ENCODE peak calls at places on chromosome 6, in eight cellular contexts. V is IMR-90, O is PC-9, G is fibroblast of lung, Y is tibial artery, R is K562, H is psoas muscle, B is astrocyte. X is an unnamed sample.

GRCh38 chr6:144390202-144390601 is 105.1 kb downstream of the UTRN start:
- DNase-seq in V (no peak), O (no peak), G (no peak), Y (no peak), R (no peak), H (no peak), B (no peak), X (no peak)

GRCh38 chr6:48101277-48101676 is 9.7 kb downstream of the PTCHD4 start:
- DNase-seq in V (no peak), O (no peak), G (peak; percentile 33), Y (no peak), R (no peak), H (no peak), B (no peak), X (no peak)

GRCh38 chr6:153208706-153209105 is 77.6 kb upstream of the RGS17 start:
- DNase-seq in V (no peak), O (no peak), G (no peak), Y (no peak), R (no peak), H (no peak), B (no peak), X (no peak)

GRCh38 chr6:38459291-38459690 is 180.4 kb downstream of the BTBD9 start:
- DNase-seq in V (peak; percentile 69), O (no peak), G (peak; percentile 69), Y (no peak), R (no peak), H (no peak), B (peak; percentile 55), X (no peak)

GRCh38 chr6:21384211-21384610 is 209.3 kb upstream of the SOX4 start:
- DNase-seq in V (no peak), O (peak; percentile 62), G (peak; percentile 42), Y (no peak), R (no peak), H (no peak), B (peak; percentile 31), X (no peak)

GRCh38 chr6:160634706-160635105 is 29.4 kb downstream of the LPA start:
- DNase-seq in V (no peak), O (no peak), G (no peak), Y (no peak), R (no peak), H (no peak), B (no peak), X (no peak)

GRCh38 chr6:91669154-91669903 is 1082.5 kb upstream of the MAP3K7 start:
- DNase-seq in V (no peak), O (no peak), G (peak; percentile 24), Y (no peak), R (no peak), H (no peak), B (peak; percentile 25), X (no peak)

GRCh38 chr6:35764238-35764896 is 12.0 kb upstream of the CLPSL2 start:
- DNase-seq in V (no peak), O (peak; percentile 75), G (no peak), Y (no peak), R (no peak), H (no peak), B (no peak), X (no peak)

GRCh38 chr6:67706388-67706787 is 928.7 kb upstream of the ADGRB3 start:
- DNase-seq in V (no peak), O (no peak), G (no peak), Y (no peak), R (no peak), H (no peak), B (no peak), X (no peak)

GRCh38 chr6:162154930-162155329 is 572.6 kb downstream of the PRKN start:
- DNase-seq in V (no peak), O (no peak), G (no peak), Y (no peak), R (no peak), H (no peak), B (no peak), X (no peak)

GRCh38 chr6:114194362-114195343 is 148.2 kb downstream of the HS3ST5 start:
- DNase-seq in V (peak; percentile 0), O (no peak), G (peak; percentile 69), Y (no peak), R (no peak), H (peak; percentile 16), B (peak; percentile 62), X (no peak)

GRCh38 chr6:160132297-160132637 is 10.7 kb downstream of the SLC22A1 start:
- DNase-seq in V (no peak), O (no peak), G (no peak), Y (no peak), R (no peak), H (no peak), B (no peak), X (no peak)

GRCh38 chr6:107110200-107110599 is 5.1 kb downstream of the BEND3 start:
- DNase-seq in V (no peak), O (no peak), G (no peak), Y (no peak), R (no peak), H (no peak), B (no peak), X (no peak)

GRCh38 chr6:104218132-104218531 is 641.6 kb downstream of the HACE1 start:
- DNase-seq in V (no peak), O (no peak), G (no peak), Y (no peak), R (no peak), H (no peak), B (peak; percentile 0), X (no peak)

GRCh38 chr6:82073484-82073883 is 174.1 kb downstream of the IBTK start:
- DNase-seq in V (no peak), O (no peak), G (no peak), Y (no peak), R (no peak), H (no peak), B (no peak), X (no peak)

GRCh38 chr6:130760006-130760405 is 67.2 kb upstream of the SMLR1 start:
- DNase-seq in V (peak; percentile 61), O (no peak), G (peak; percentile 34), Y (no peak), R (no peak), H (no peak), B (peak; percentile 22), X (no peak)

GRCh38 chr6:37860226-37860839 is 40.8 kb downstream of the ZFAND3 start:
- DNase-seq in V (peak; percentile 65), O (no peak), G (peak; percentile 49), Y (no peak), R (peak; percentile 22), H (no peak), B (no peak), X (no peak)

GRCh38 chr6:153595903-153596302 is 443.1 kb upstream of the OPRM1 start:
- DNase-seq in V (no peak), O (peak; percentile 44), G (peak; percentile 8), Y (no peak), R (no peak), H (no peak), B (peak; percentile 0), X (no peak)

GRCh38 chr6:118350881-118351430 is 197.1 kb upstream of the PLN start:
- DNase-seq in V (peak; percentile 90), O (no peak), G (peak; percentile 36), Y (no peak), R (no peak), H (no peak), B (peak; percentile 36), X (no peak)

GRCh38 chr6:129967427-129967826 is 51.0 kb upstream of the L3MBTL3 start:
- DNase-seq in V (no peak), O (no peak), G (no peak), Y (no peak), R (no peak), H (no peak), B (no peak), X (no peak)

GRCh38 chr6:111736005-111736607 is 130.4 kb upstream of the TRAF3IP2 start:
- DNase-seq in V (peak; percentile 50), O (no peak), G (no peak), Y (no peak), R (no peak), H (no peak), B (no peak), X (no peak)

GRCh38 chr6:158399040-158399700 is 86.9 kb downstream of the TULP4 start:
- DNase-seq in V (no peak), O (no peak), G (no peak), Y (no peak), R (no peak), H (no peak), B (no peak), X (no peak)

GRCh38 chr6:164693934-164694333 is 615.5 kb downstream of the C6orf118 start:
- DNase-seq in V (no peak), O (no peak), G (peak; percentile 83), Y (no peak), R (no peak), H (no peak), B (peak; percentile 79), X (no peak)

GRCh38 chr6:36595168-36595818 is 1.1 kb downstream of the SRSF3 start:
- DNase-seq in V (peak; percentile 55), O (no peak), G (peak; percentile 54), Y (peak; percentile 75), R (no peak), H (no peak), B (no peak), X (peak; percentile 73)

GRCh38 chr6:75855047-75855446 is 106.0 kb downstream of the MYO6 start:
- DNase-seq in V (peak; percentile 77), O (peak; percentile 48), G (peak; percentile 62), Y (no peak), R (peak; percentile 22), H (no peak), B (peak; percentile 42), X (no peak)

GRCh38 chr6:27604986-27605385 is 132.1 kb upstream of the ZNF184 start:
- DNase-seq in V (no peak), O (no peak), G (peak; percentile 17), Y (no peak), R (peak; percentile 42), H (no peak), B (peak; percentile 8), X (no peak)
- H3K27ac ChIP-seq in V (no peak overlapping the region), O (peak overlapping the region; percentile 15), G (no peak overlapping the region), Y (no peak overlapping the region), R (peak overlapping the region; percentile 54), H (no peak overlapping the region), B (no peak overlapping the region), X (no peak overlapping the region)

GRCh38 chr6:15504040-15504491 is 158.8 kb downstream of the DTNBP1 start:
- DNase-seq in V (no peak), O (no peak), G (no peak), Y (peak; percentile 75), R (no peak), H (peak; percentile 64), B (no peak), X (peak; percentile 42)
- TF ChIP-seq CTCF in V (no peak), O (no peak), G (peak; percentile 23), Y (no peak), R (no peak), H (peak; percentile 25), B (no peak), X (peak; percentile 21)

GRCh38 chr6:14763139-14763538 is 482.7 kb upstream of the JARID2 start:
- DNase-seq in V (peak; percentile 84), O (no peak), G (peak; percentile 49), Y (no peak), R (no peak), H (no peak), B (peak; percentile 34), X (no peak)
- H3K4me1 ChIP-seq in V (peaks cover 8% of the 10 kb centered on the region), O (peaks cover 20% of the 10 kb centered on the region), G (peaks cover 9% of the 10 kb centered on the region), Y (no peaks in the 10 kb centered on the region), R (peaks cover 3% of the 10 kb centered on the region), H (no peaks in the 10 kb centered on the region), B (no peaks in the 10 kb centered on the region), X (no peaks in the 10 kb centered on the region)

DNA sequence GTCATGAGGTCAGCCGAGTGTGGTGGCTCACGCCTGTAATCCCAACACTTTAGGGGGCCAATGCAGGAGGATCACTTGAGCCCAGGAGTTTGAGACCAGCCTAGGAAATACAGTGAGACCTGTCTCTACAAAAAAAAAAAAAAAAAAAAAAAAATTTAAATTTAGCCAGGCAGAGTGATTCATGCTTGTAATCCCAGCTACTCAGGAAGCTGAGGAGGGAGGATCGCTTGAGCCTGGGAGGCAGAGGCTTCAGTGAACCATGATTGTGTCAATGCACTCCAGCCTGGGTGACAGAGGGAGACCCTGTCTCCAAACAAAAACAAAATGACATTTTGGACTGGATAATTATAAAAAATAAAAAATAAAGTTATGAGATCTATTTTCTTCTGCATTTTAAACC is 56.2 kb downstream of the ADGRF1 start:
- DNase-seq in V (no peak), O (peak; percentile 65), G (peak; percentile 48), Y (no peak), R (no peak), H (no peak), B (peak; percentile 28), X (no peak)
- H3K27ac ChIP-seq in V (no peak overlapping the region), O (peak overlapping the region; percentile 21), G (no peak overlapping the region), Y (no peak overlapping the region), R (no peak overlapping the region), H (no peak overlapping the region), B (no peak overlapping the region), X (no peak overlapping the region)

X was measured in uterus.